ENCODE peak calls at places on chromosomes 2 and 18, in seven cellular contexts. Q is lower leg skin, Z is brain microvascular endothelial cell, U is A549, M is Calu3, K is HCT116, Y is spleen. E is an unnamed sample.

GRCh38 chr18:36441426-36441870 is 143.9 kb downstream of the FHOD3 start:
- DNase-seq in Q (no peak), Y (no peak), K (no peak), U (no peak), M (no peak), Z (no peak), E (no peak)

GRCh38 chr2:42128731-42129486 is 40.2 kb upstream of the EML4 start:
- DNase-seq in K (no peak), Y (no peak), U (no peak), M (peak; percentile 25), Z (no peak), Q (no peak), E (no peak)

GRCh38 chr2:238724728-238725127 is 123.2 kb upstream of the TWIST2 start:
- DNase-seq in K (no peak), M (no peak), Z (no peak), U (no peak), Q (peak; percentile 6), Y (no peak), E (no peak)

GRCh38 chr2:156657809-156658208 is 221.6 kb downstream of the GPD2 start:
- DNase-seq in Z (no peak), K (no peak), U (no peak), Q (no peak), Y (no peak), M (no peak), E (no peak)

GRCh38 chr2:119608553-119608952 is 64.3 kb downstream of the CFAP221 start:
- DNase-seq in Z (no peak), Q (no peak), U (no peak), K (no peak), Y (no peak), M (no peak), E (no peak)

GRCh38 chr2:166351319-166351718 is 24.4 kb downstream of the SCN9A start:
- DNase-seq in Q (no peak), M (no peak), U (no peak), Z (no peak), K (no peak), Y (no peak), E (no peak)

GRCh38 chr2:47636176-47636575 is 146.8 kb upstream of the MSH6 start:
- DNase-seq in Z (no peak), Q (no peak), U (no peak), M (no peak), Y (no peak), K (no peak), E (no peak)

GRCh38 chr2:70851704-70852103 is 16.1 kb upstream of the CD207 start:
- DNase-seq in K (no peak), Y (no peak), Q (no peak), U (no peak), M (no peak), Z (no peak), E (no peak)

GRCh38 chr2:64317712-64318475 is 136.1 kb upstream of the LGALSL start:
- DNase-seq in Q (no peak), M (no peak), Z (no peak), Y (no peak), K (no peak), U (no peak), E (no peak)

GRCh38 chr2:200944467-200945394 is 18.7 kb downstream of the ORC2 start:
- DNase-seq in M (peak; percentile 75), Q (no peak), K (peak; percentile 95), U (peak; percentile 93), Z (peak; percentile 95), Y (no peak), E (no peak)

GRCh38 chr2:231344851-231345250 is 50.7 kb upstream of the B3GNT7 start:
- DNase-seq in Q (no peak), U (no peak), K (no peak), Y (no peak), M (no peak), Z (no peak), E (no peak)

GRCh38 chr2:162480067-162480466 is 136.1 kb downstream of the GCA start:
- DNase-seq in U (no peak), Y (no peak), M (no peak), K (no peak), Z (no peak), Q (no peak), E (no peak)

GRCh38 chr2:128376241-128377041 is 57.8 kb upstream of the HS6ST1 start:
- DNase-seq in M (no peak), K (no peak), Y (peak; percentile 66), Q (no peak), U (no peak), Z (no peak), E (no peak)

DNA sequence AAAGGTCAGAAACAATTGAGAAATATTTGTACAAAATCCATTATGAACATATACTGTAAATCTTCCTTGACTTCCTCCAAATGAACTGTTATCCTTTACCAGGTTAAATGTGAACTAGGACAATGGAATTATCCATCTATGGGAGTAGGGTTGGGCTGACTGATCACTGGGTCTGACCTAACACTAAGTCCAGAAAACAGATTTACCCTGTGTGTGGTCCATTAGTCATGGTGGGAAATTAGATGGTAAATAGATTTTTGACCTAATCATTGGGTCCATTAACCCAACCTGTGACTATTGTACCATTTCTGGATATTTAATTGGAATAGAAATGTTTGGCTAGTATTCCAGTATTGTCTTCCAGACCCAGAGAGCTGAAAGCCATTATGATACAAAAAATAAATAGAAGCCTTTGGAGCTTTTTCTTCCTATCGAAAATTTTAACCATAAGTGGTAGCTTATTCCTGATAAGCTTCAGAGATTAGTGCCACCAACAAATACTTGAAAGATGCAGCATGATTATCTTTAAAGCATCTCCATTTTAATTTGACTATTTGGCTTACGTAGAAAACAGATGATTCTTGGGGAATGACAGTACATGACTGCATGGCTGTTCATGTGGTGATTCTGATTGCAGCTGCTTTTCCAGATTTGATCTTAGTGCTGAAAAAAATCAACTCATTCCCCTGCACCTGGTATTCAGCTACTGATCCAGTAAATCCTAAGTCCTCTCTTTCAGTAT is 703.2 kb upstream of the FSHR start:
- DNase-seq in M (no peak), Z (no peak), Y (no peak), K (no peak), U (no peak), Q (no peak), E (no peak)
- TF ChIP-seq CTCF in M (no peak), Z (no peak), Y (no peak), K (no peak), U (no peak), Q (no peak), E (no peak)

GRCh38 chr2:239855863-239856587 is 169.1 kb downstream of the NDUFA10 start:
- DNase-seq in Q (peak; percentile 36), U (no peak), K (no peak), M (no peak), Z (no peak), Y (no peak), E (no peak)
- TF ChIP-seq CTCF in Q (no peak), U (no peak), K (no peak), M (no peak), Z (no peak), Y (no peak), E (no peak)

GRCh38 chr2:26173596-26174482 is 951 bp downstream of the GAREM2 start:
- DNase-seq in U (no peak), M (no peak), Q (no peak), Z (no peak), Y (no peak), K (no peak), E (no peak)
- TF ChIP-seq CTCF in U (no peak), M (no peak), Q (no peak), Z (no peak), Y (no peak), K (no peak), E (no peak)

GRCh38 chr18:905948-906415 is 1.3 kb downstream of the ADCYAP1 start:
- DNase-seq in Z (no peak), Y (no peak), K (no peak), M (no peak), Q (no peak), U (no peak), E (no peak)

GRCh38 chr18:905307-905947 is 756 bp downstream of the ADCYAP1 start:
- DNase-seq in Z (no peak), Q (no peak), U (no peak), Y (no peak), K (no peak), M (no peak), E (no peak)

GRCh38 chr18:907171-907879 is 2.7 kb downstream of the ADCYAP1 start:
- DNase-seq in M (no peak), K (no peak), U (no peak), Q (no peak), Z (no peak), Y (no peak), E (no peak)

GRCh38 chr18:907880-908512 is 3.3 kb downstream of the ADCYAP1 start:
- DNase-seq in Z (no peak), U (no peak), Q (no peak), M (no peak), K (no peak), Y (no peak), E (no peak)

GRCh38 chr18:906416-907170 is 1.9 kb downstream of the ADCYAP1 start:
- DNase-seq in Q (no peak), M (no peak), Z (no peak), K (no peak), Y (no peak), U (no peak), E (no peak)
- TF ChIP-seq CTCF in Q (no peak), M (no peak), Z (no peak), K (no peak), Y (no peak), U (no peak), E (no peak)

GRCh38 chr2:219739061-219739460 is 111.6 kb downstream of the SLC4A3 start:
- DNase-seq in U (no peak), Y (no peak), Q (no peak), K (no peak), M (no peak), Z (no peak), E (no peak)
- TF ChIP-seq CTCF in U (no peak), Y (no peak), Q (no peak), K (no peak), M (no peak), Z (no peak), E (no peak)

DNA sequence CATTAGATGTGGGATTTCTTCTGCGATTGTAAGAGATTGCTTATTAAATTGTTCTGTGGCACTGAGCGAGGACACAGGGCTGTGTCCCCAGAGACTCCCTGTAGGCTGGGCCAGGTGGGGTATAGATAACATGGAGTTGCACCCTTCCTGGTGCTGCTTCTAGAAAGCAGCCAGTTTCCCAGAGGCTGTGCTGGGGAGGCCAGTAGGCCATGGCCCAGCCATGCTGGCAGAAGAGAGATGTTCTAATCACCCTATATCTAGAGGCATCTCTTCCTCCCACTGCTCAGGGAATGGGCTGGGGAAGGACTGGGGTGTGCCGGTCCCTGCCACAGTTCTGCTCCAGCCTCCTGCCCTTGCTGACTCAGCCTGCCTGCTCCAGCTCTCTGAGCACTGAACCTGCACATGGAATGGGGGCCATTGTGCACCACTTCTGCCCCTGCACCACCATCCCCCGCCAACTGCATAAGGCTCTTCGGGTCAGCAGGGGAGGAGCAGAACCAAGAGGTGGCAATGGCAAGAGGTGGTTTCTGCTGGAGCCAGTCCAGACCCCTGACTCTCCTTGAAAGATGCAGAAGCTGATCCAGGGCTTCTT is 66.8 kb downstream of the HS1BP3 start:
- DNase-seq in Y (peak; percentile 61), Q (no peak), K (peak; percentile 49), U (no peak), Z (peak; percentile 73), M (no peak), E (no peak)
- TF ChIP-seq CTCF in Y (no peak), Q (no peak), K (no peak), U (no peak), Z (no peak), M (no peak), E (no peak)

E was measured in omental fat pad.